ENCODE peak calls at places on chromosome 10, in four cellular contexts. O, X, R and G are unnamed samples.

GRCh38 chr10:75803816-75804576 is 372.6 kb downstream of the LRMDA start:
- DNase-seq in O (no peak), X (no peak), R (no peak), G (no peak)

GRCh38 chr10:93342346-93342745 is 139.8 kb downstream of the MYOF start:
- DNase-seq in O (no peak), X (no peak), R (no peak), G (no peak)

GRCh38 chr10:29397221-29397620 is 108.4 kb downstream of the LYZL1 start:
- DNase-seq in O (no peak), X (no peak), R (no peak), G (no peak)

GRCh38 chr10:124416733-124417132 is 2.0 kb downstream of the OAT start:
- DNase-seq in O (no peak), X (peak; percentile 31), R (no peak), G (no peak)

GRCh38 chr10:33238643-33239042 is 95.8 kb downstream of the NRP1 start:
- DNase-seq in O (no peak), X (peak; percentile 82), R (no peak), G (no peak)

GRCh38 chr10:30155401-30155800 is 96.0 kb upstream of the JCAD start:
- DNase-seq in O (no peak), X (no peak), R (no peak), G (no peak)

GRCh38 chr10:4069491-4069890 is 284.5 kb upstream of the KLF6 start:
- DNase-seq in O (no peak), X (no peak), R (no peak), G (no peak)

GRCh38 chr10:71658349-71658745 is 61.2 kb downstream of the C10orf105 start:
- DNase-seq in O (no peak), X (no peak), R (no peak), G (no peak)

GRCh38 chr10:59885430-59886134 is 20.8 kb downstream of the CCDC6 start:
- DNase-seq in O (no peak), X (no peak), R (no peak), G (no peak)

GRCh38 chr10:49138361-49138891 is 4.6 kb upstream of the FAM170B start:
- DNase-seq in O (no peak), X (no peak), R (no peak), G (no peak)

GRCh38 chr10:43689618-43689954 is 40.9 kb upstream of the ZNF32 start:
- DNase-seq in O (peak; percentile 34), X (peak; percentile 52), R (no peak), G (peak; percentile 51)

GRCh38 chr10:110285501-110285900 is 19.2 kb downstream of the SMNDC1 start:
- DNase-seq in O (no peak), X (no peak), R (no peak), G (no peak)

GRCh38 chr10:24724381-24725228 is 918 bp upstream of the ARHGAP21 start:
- DNase-seq in O (peak; percentile 98), X (peak; percentile 97), R (peak; percentile 77), G (peak; percentile 97)

GRCh38 chr10:21530616-21531015 is 3.4 kb upstream of the MLLT10 start:
- DNase-seq in O (no peak), X (peak; percentile 16), R (no peak), G (no peak)

GRCh38 chr10:19659920-19660655 is 156.1 kb upstream of the PLXDC2 start:
- DNase-seq in O (no peak), X (no peak), R (no peak), G (no peak)

GRCh38 chr10:129728905-129729540 is 235.1 kb downstream of the EBF3 start:
- DNase-seq in O (no peak), X (no peak), R (no peak), G (no peak)

GRCh38 chr10:69742928-69743602 is 58.6 kb upstream of the COL13A1 start:
- DNase-seq in O (peak; percentile 70), X (peak; percentile 43), R (no peak), G (peak; percentile 74)

GRCh38 chr10:64201936-64202335 is 680.7 kb downstream of the REEP3 start:
- DNase-seq in O (no peak), X (no peak), R (no peak), G (no peak)

GRCh38 chr10:42885491-42886270 is 103.1 kb downstream of the BMS1 start:
- DNase-seq in O (no peak), X (no peak), R (no peak), G (no peak)

GRCh38 chr10:58778966-58779365 is 266.3 kb downstream of the BICC1 start:
- DNase-seq in O (no peak), X (no peak), R (no peak), G (no peak)

GRCh38 chr10:22437620-22438588 is 92.6 kb downstream of the SPAG6 start:
- DNase-seq in O (no peak), X (no peak), R (no peak), G (no peak)

GRCh38 chr10:21327239-21327993 is 198.1 kb downstream of the SKIDA1 start:
- DNase-seq in O (no peak), X (peak; percentile 70), R (no peak), G (no peak)

GRCh38 chr10:62323751-62324150 is 50.4 kb upstream of the ZNF365 start:
- DNase-seq in O (no peak), X (no peak), R (no peak), G (no peak)

GRCh38 chr10:65827344-65827743 is 1098.5 kb upstream of the LRRTM3 start:
- DNase-seq in O (no peak), X (no peak), R (no peak), G (no peak)

GRCh38 chr10:59678884-59679301 is 30.8 kb downstream of the SLC16A9 start:
- DNase-seq in O (no peak), X (peak; percentile 9), R (no peak), G (no peak)

GRCh38 chr10:42690449-42691360 is 52.3 kb upstream of the ZNF33B start:
- DNase-seq in O (no peak), X (peak; percentile 5), R (no peak), G (no peak)

DNA sequence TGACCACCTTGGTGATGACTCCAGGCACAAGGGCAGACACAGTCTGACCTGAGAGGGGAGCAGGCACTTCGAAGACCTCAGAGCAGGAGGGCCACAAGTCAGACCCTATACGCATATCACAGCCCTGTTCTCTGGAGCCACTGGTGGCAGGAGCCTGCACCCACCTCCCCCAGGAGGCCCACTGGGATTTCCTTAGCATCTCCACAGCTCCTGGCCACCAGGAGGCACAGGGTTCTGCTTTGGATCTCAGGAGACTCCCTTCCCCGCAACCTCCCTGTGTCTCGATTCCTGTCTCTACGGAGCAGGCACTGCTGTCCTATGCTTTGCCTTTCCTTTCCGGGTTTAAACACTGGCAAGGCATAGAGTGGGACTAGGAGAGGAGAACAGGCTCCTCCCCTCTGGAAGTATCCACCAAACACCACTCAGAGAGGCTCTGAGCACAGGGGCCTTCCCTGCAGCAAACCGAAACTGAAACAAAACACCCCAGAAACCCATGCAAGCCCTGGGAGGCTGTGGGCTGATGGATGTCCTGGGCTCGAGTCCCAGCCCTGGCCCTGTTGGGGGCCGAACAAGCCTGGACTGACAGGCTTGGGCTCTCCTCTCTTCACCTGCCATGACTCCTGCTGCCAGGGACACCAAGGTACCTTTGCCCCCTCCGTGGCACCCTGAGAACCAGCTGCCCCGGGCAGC is 166.3 kb downstream of the NEURL1 start:
- DNase-seq in O (peak; percentile 65), X (no peak), R (no peak), G (no peak)
- TF ChIP-seq CTCF in O (no peak), X (no peak), R (peak; percentile 4), G (no peak)

GRCh38 chr10:51369903-51370302 is 295.6 kb downstream of the PRKG1 start:
- DNase-seq in O (no peak), X (no peak), R (no peak), G (no peak)

GRCh38 chr10:51371725-51372124 is 297.4 kb downstream of the PRKG1 start:
- DNase-seq in O (no peak), X (no peak), R (no peak), G (no peak)

GRCh38 chr10:51367120-51367519 is 292.8 kb downstream of the PRKG1 start:
- DNase-seq in O (no peak), X (no peak), R (no peak), G (no peak)

GRCh38 chr10:51366044-51366443 is 291.8 kb downstream of the PRKG1 start:
- DNase-seq in O (no peak), X (no peak), R (no peak), G (no peak)

GRCh38 chr10:51368943-51369342 is 294.7 kb downstream of the PRKG1 start:
- DNase-seq in O (no peak), X (no peak), R (no peak), G (peak; percentile 5)
- TF ChIP-seq CTCF in O (no peak), X (no peak), R (peak; percentile 27), G (peak; percentile 60)

DNA sequence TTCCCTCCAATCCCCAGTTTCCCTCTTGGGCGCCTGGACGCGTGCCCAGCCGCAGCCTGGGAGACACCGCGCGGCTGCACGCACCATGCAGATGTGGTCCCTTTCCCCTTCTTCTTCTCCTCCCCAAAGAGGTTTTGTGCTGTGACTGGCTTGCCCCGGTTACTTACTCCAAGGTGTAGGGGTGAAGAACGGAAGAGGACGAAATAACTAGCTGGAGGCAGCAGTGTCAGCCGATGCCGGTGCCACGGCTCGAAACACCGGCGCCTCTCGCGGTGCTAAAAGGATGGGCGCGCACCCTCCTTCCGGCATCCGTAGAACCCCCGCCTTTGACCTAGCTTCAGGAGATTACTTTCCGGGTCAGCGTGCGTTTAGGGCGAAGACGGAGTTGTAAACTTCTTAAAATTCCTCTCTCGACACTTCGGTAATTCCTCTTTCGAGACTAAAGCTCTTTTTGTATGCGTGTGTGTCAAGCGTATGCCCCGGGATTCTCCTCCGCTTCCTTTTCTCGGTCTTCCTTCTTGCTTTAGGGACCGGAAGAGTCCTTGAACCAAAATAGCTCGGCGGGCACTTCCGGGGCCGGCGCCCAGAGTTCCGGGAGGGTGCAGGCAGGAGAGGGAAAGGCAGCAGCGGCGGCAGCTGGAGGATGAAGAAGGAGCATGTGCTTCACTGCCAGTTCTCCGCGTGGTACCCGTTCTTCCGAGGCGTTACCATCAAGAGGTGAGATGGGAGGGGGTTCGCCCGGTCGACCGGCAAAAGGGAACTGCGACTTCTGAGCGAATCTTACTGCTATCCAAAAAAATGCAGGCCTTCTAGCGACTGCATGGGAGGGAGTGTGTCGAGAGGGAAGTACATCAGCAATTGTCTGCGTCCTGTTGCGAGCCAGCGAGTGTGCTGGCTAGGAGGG is at the start of the genes CDC123 and NUDT5:
- DNase-seq in O (peak; percentile 86), X (peak; percentile 93), R (peak; percentile 44), G (peak; percentile 73)
- TF ChIP-seq CTCF in O (no peak), X (no peak), R (peak; percentile 11), G (no peak)

DNA sequence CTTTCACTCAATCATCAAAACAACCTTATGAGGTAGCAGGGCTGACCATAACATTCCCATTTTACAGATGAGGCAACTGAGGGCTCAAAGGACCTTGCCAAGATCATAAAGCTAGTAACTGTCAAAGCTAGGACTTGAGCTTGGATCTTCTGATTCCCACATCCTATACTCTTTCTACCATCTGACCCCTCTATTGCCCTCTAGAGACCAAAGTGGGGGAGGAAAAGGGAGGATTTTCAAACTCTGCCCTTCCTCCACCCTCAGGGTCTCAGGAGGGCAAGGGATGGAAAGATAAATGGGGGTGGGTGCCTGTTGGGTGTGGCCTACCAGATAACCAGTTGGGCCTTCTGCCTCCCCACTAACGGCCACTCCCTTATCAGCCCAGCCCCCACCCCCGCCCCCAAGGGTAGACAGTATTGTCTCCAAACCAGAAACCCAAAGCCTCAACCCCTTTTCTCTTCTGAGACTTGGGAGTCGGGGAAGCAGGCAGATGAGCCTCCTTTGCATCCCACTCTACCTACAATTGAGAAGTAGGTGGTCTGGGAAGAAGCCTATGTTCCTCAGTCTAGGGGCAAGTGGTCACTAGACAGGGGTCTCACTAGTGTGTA is 7.9 kb downstream of the LDB1 start:
- DNase-seq in O (no peak), X (no peak), R (no peak), G (no peak)
- TF ChIP-seq CTCF in O (no peak), X (no peak), R (no peak), G (no peak)